ENCODE peak calls at places on chromosomes 16 and 17, in seven cellular contexts. One of them, this sample, is unnamed.

GRCh38 chr17:43094129-43094834 is 30.9 kb downstream of the BRCA1 start:
- DNase-seq in Ammon's horn: peak
- DNase-seq in cardiac fibroblast: peak
- DNase-seq in hypothalamus: no peak
- DNase-seq in heart left ventricle: no peak
- DNase-seq in activated naive CD8-positive, alpha-beta T cell treated with anti-CD3 and anti-CD28 coated beads for 36 hours: no peak
- DNase-seq in stimulated activated CD4-positive, alpha-beta T cell treated with anti-CD3 and anti-CD28 coated beads, Interleukin-15, amount 100 ng/mL, for 1 hour: no peak
- DNase-seq in this sample: no peak

GRCh38 chr17:77916771-77917481 is 41.6 kb upstream of the TNRC6C start:
- DNase-seq in stimulated activated CD4-positive, alpha-beta T cell treated with anti-CD3 and anti-CD28 coated beads, Interleukin-15, amount 100 ng/mL, for 1 hour: no peak
- DNase-seq in hypothalamus: no peak
- DNase-seq in heart left ventricle: no peak
- DNase-seq in cardiac fibroblast: no peak
- DNase-seq in Ammon's horn: peak
- DNase-seq in activated naive CD8-positive, alpha-beta T cell treated with anti-CD3 and anti-CD28 coated beads for 36 hours: no peak
- DNase-seq in this sample: no peak

GRCh38 chr17:81537856-81538555 is 9.8 kb downstream of the FSCN2 start:
- DNase-seq in Ammon's horn: no peak
- DNase-seq in stimulated activated CD4-positive, alpha-beta T cell treated with anti-CD3 and anti-CD28 coated beads, Interleukin-15, amount 100 ng/mL, for 1 hour: no peak
- DNase-seq in activated naive CD8-positive, alpha-beta T cell treated with anti-CD3 and anti-CD28 coated beads for 36 hours: no peak
- DNase-seq in cardiac fibroblast: no peak
- DNase-seq in hypothalamus: no peak
- DNase-seq in heart left ventricle: no peak
- DNase-seq in this sample: no peak

GRCh38 chr17:34423978-34424813 is 61.2 kb upstream of the CCL1 start:
- DNase-seq in Ammon's horn: no peak
- DNase-seq in cardiac fibroblast: no peak
- DNase-seq in heart left ventricle: no peak
- DNase-seq in hypothalamus: no peak
- DNase-seq in activated naive CD8-positive, alpha-beta T cell treated with anti-CD3 and anti-CD28 coated beads for 36 hours: no peak
- DNase-seq in stimulated activated CD4-positive, alpha-beta T cell treated with anti-CD3 and anti-CD28 coated beads, Interleukin-15, amount 100 ng/mL, for 1 hour: no peak
- DNase-seq in this sample: no peak

GRCh38 chr16:7713244-7713643 is 380.6 kb downstream of the RBFOX1 start:
- DNase-seq in heart left ventricle: no peak
- DNase-seq in Ammon's horn: no peak
- DNase-seq in stimulated activated CD4-positive, alpha-beta T cell treated with anti-CD3 and anti-CD28 coated beads, Interleukin-15, amount 100 ng/mL, for 1 hour: no peak
- DNase-seq in cardiac fibroblast: no peak
- DNase-seq in activated naive CD8-positive, alpha-beta T cell treated with anti-CD3 and anti-CD28 coated beads for 36 hours: no peak
- DNase-seq in hypothalamus: no peak
- DNase-seq in this sample: no peak

GRCh38 chr16:3859875-3860274 is 20.6 kb downstream of the CREBBP start:
- DNase-seq in hypothalamus: no peak
- DNase-seq in Ammon's horn: no peak
- DNase-seq in activated naive CD8-positive, alpha-beta T cell treated with anti-CD3 and anti-CD28 coated beads for 36 hours: no peak
- DNase-seq in heart left ventricle: no peak
- DNase-seq in stimulated activated CD4-positive, alpha-beta T cell treated with anti-CD3 and anti-CD28 coated beads, Interleukin-15, amount 100 ng/mL, for 1 hour: no peak
- DNase-seq in cardiac fibroblast: no peak
- DNase-seq in this sample: no peak

GRCh38 chr17:81898029-81898866 is 3.8 kb upstream of the NPB start:
- DNase-seq in hypothalamus: no peak
- DNase-seq in stimulated activated CD4-positive, alpha-beta T cell treated with anti-CD3 and anti-CD28 coated beads, Interleukin-15, amount 100 ng/mL, for 1 hour: no peak
- DNase-seq in heart left ventricle: no peak
- DNase-seq in Ammon's horn: peak
- DNase-seq in activated naive CD8-positive, alpha-beta T cell treated with anti-CD3 and anti-CD28 coated beads for 36 hours: no peak
- DNase-seq in cardiac fibroblast: peak
- DNase-seq in this sample: no peak

GRCh38 chr16:77596243-77596642 is 126.1 kb upstream of the NUDT7 start:
- DNase-seq in cardiac fibroblast: peak
- DNase-seq in heart left ventricle: no peak
- DNase-seq in activated naive CD8-positive, alpha-beta T cell treated with anti-CD3 and anti-CD28 coated beads for 36 hours: no peak
- DNase-seq in stimulated activated CD4-positive, alpha-beta T cell treated with anti-CD3 and anti-CD28 coated beads, Interleukin-15, amount 100 ng/mL, for 1 hour: no peak
- DNase-seq in Ammon's horn: no peak
- DNase-seq in hypothalamus: no peak
- DNase-seq in this sample: no peak

GRCh38 chr17:60545465-60546191 is 19.6 kb upstream of the APPBP2 start:
- DNase-seq in stimulated activated CD4-positive, alpha-beta T cell treated with anti-CD3 and anti-CD28 coated beads, Interleukin-15, amount 100 ng/mL, for 1 hour: no peak
- DNase-seq in heart left ventricle: no peak
- DNase-seq in Ammon's horn: peak
- DNase-seq in cardiac fibroblast: no peak
- DNase-seq in hypothalamus: no peak
- DNase-seq in activated naive CD8-positive, alpha-beta T cell treated with anti-CD3 and anti-CD28 coated beads for 36 hours: no peak
- DNase-seq in this sample: no peak

GRCh38 chr17:75019710-75020109 is 7.2 kb downstream of the MRPL58 start:
- DNase-seq in hypothalamus: no peak
- DNase-seq in Ammon's horn: no peak
- DNase-seq in heart left ventricle: no peak
- DNase-seq in stimulated activated CD4-positive, alpha-beta T cell treated with anti-CD3 and anti-CD28 coated beads, Interleukin-15, amount 100 ng/mL, for 1 hour: no peak
- DNase-seq in cardiac fibroblast: no peak
- DNase-seq in activated naive CD8-positive, alpha-beta T cell treated with anti-CD3 and anti-CD28 coated beads for 36 hours: no peak
- DNase-seq in this sample: no peak

GRCh38 chr17:81021531-81022370 is 13.2 kb upstream of the BAIAP2 start:
- DNase-seq in heart left ventricle: peak
- DNase-seq in Ammon's horn: no peak
- DNase-seq in cardiac fibroblast: no peak
- DNase-seq in hypothalamus: no peak
- DNase-seq in stimulated activated CD4-positive, alpha-beta T cell treated with anti-CD3 and anti-CD28 coated beads, Interleukin-15, amount 100 ng/mL, for 1 hour: no peak
- DNase-seq in activated naive CD8-positive, alpha-beta T cell treated with anti-CD3 and anti-CD28 coated beads for 36 hours: no peak
- DNase-seq in this sample: no peak